ENCODE peak calls at places on chromosomes 7 and 10, in seven cellular contexts. One of them, this sample, is unnamed.

GRCh38 chr7:156071612-156072011 is 259.3 kb upstream of the SHH start:
- DNase-seq in GM23338: no peak
- DNase-seq in fibroblast of lung: no peak
- DNase-seq in HCT116: no peak
- DNase-seq in neural progenitor cell: no peak
- DNase-seq in IMR-90: no peak
- DNase-seq in GM12878: no peak
- DNase-seq in this sample: no peak

GRCh38 chr10:7206407-7207127 is 204.3 kb downstream of the SFMBT2 start:
- DNase-seq in GM23338: no peak
- DNase-seq in neural progenitor cell: no peak
- DNase-seq in GM12878: no peak
- DNase-seq in HCT116: no peak
- DNase-seq in fibroblast of lung: no peak
- DNase-seq in IMR-90: no peak
- DNase-seq in this sample: no peak

GRCh38 chr7:124959676-124960075 is 30.1 kb upstream of the POT1 start:
- DNase-seq in IMR-90: no peak
- DNase-seq in fibroblast of lung: peak
- DNase-seq in GM23338: no peak
- DNase-seq in GM12878: no peak
- DNase-seq in neural progenitor cell: no peak
- DNase-seq in HCT116: no peak
- DNase-seq in this sample: no peak

GRCh38 chr10:69382382-69383117 is 34.2 kb downstream of the TACR2 start:
- DNase-seq in neural progenitor cell: no peak
- DNase-seq in GM23338: no peak
- DNase-seq in fibroblast of lung: peak
- DNase-seq in IMR-90: peak
- DNase-seq in GM12878: no peak
- DNase-seq in HCT116: no peak
- DNase-seq in this sample: no peak

GRCh38 chr7:142916508-142916907 is 17.0 kb downstream of the TRPV5 start:
- DNase-seq in neural progenitor cell: no peak
- DNase-seq in HCT116: no peak
- DNase-seq in IMR-90: no peak
- DNase-seq in GM12878: no peak
- DNase-seq in GM23338: no peak
- DNase-seq in fibroblast of lung: no peak
- DNase-seq in this sample: no peak

GRCh38 chr7:151315038-151315655 is 26.5 kb upstream of the NUB1 start:
- DNase-seq in HCT116: peak
- DNase-seq in GM23338: peak
- DNase-seq in fibroblast of lung: peak
- DNase-seq in GM12878: peak
- DNase-seq in IMR-90: peak
- DNase-seq in neural progenitor cell: peak
- DNase-seq in this sample: peak

GRCh38 chr10:93751832-93752231 is 5.9 kb upstream of the LGI1 start:
- DNase-seq in neural progenitor cell: peak
- DNase-seq in GM12878: no peak
- DNase-seq in HCT116: peak
- DNase-seq in IMR-90: peak
- DNase-seq in fibroblast of lung: peak
- DNase-seq in GM23338: peak
- DNase-seq in this sample: no peak

GRCh38 chr7:48096273-48096672 is 7.2 kb downstream of the UPP1 start:
- DNase-seq in HCT116: no peak
- DNase-seq in GM23338: no peak
- DNase-seq in IMR-90: no peak
- DNase-seq in neural progenitor cell: no peak
- DNase-seq in fibroblast of lung: no peak
- DNase-seq in GM12878: no peak
- DNase-seq in this sample: no peak

GRCh38 chr7:20624666-20625385 is 9.4 kb downstream of the ABCB5 start:
- DNase-seq in HCT116: no peak
- DNase-seq in neural progenitor cell: no peak
- DNase-seq in GM23338: peak
- DNase-seq in IMR-90: no peak
- DNase-seq in GM12878: no peak
- DNase-seq in fibroblast of lung: no peak
- DNase-seq in this sample: no peak

GRCh38 chr10:65769828-65770227 is 1156.0 kb upstream of the LRRTM3 start:
- DNase-seq in GM12878: no peak
- DNase-seq in HCT116: no peak
- DNase-seq in GM23338: no peak
- DNase-seq in neural progenitor cell: no peak
- DNase-seq in IMR-90: no peak
- DNase-seq in fibroblast of lung: peak
- DNase-seq in this sample: no peak

GRCh38 chr7:19692111-19692828 is 16.6 kb downstream of the POLR1F start:
- DNase-seq in neural progenitor cell: no peak
- DNase-seq in fibroblast of lung: no peak
- DNase-seq in GM23338: no peak
- DNase-seq in HCT116: no peak
- DNase-seq in IMR-90: no peak
- DNase-seq in GM12878: no peak
- DNase-seq in this sample: no peak

GRCh38 chr7:70693300-70693689 is 438.6 kb upstream of the GALNT17 start:
- DNase-seq in neural progenitor cell: no peak
- DNase-seq in GM23338: no peak
- DNase-seq in IMR-90: no peak
- DNase-seq in fibroblast of lung: peak
- DNase-seq in GM12878: no peak
- DNase-seq in HCT116: no peak
- DNase-seq in this sample: no peak

GRCh38 chr7:70693690-70694356 is 438.1 kb upstream of the GALNT17 start:
- DNase-seq in GM12878: no peak
- DNase-seq in HCT116: no peak
- DNase-seq in IMR-90: peak
- DNase-seq in GM23338: peak
- DNase-seq in neural progenitor cell: peak
- DNase-seq in fibroblast of lung: peak
- DNase-seq in this sample: peak

GRCh38 chr7:70695804-70696104 is 436.2 kb upstream of the GALNT17 start:
- DNase-seq in GM12878: no peak
- DNase-seq in GM23338: no peak
- DNase-seq in IMR-90: no peak
- DNase-seq in fibroblast of lung: peak
- DNase-seq in HCT116: no peak
- DNase-seq in neural progenitor cell: peak
- DNase-seq in this sample: peak

GRCh38 chr7:70694909-70695803 is 436.8 kb upstream of the GALNT17 start:
- DNase-seq in GM23338: peak
- DNase-seq in IMR-90: peak
- DNase-seq in neural progenitor cell: peak
- DNase-seq in HCT116: no peak
- DNase-seq in GM12878: no peak
- DNase-seq in fibroblast of lung: peak
- DNase-seq in this sample: peak

GRCh38 chr7:70694357-70694908 is 437.5 kb upstream of the GALNT17 start:
- DNase-seq in neural progenitor cell: peak
- DNase-seq in HCT116: no peak
- DNase-seq in GM12878: no peak
- DNase-seq in GM23338: peak
- DNase-seq in fibroblast of lung: peak
- DNase-seq in IMR-90: peak
- DNase-seq in this sample: peak
- H2AFZ ChIP-seq in neural progenitor cell: no peak
- H2AFZ ChIP-seq in HCT116: no peak
- H2AFZ ChIP-seq in GM12878: peak
- H2AFZ ChIP-seq in GM23338: no peak
- H2AFZ ChIP-seq in fibroblast of lung: peak
- H2AFZ ChIP-seq in IMR-90: peak
- H2AFZ ChIP-seq in this sample: peak

DNA sequence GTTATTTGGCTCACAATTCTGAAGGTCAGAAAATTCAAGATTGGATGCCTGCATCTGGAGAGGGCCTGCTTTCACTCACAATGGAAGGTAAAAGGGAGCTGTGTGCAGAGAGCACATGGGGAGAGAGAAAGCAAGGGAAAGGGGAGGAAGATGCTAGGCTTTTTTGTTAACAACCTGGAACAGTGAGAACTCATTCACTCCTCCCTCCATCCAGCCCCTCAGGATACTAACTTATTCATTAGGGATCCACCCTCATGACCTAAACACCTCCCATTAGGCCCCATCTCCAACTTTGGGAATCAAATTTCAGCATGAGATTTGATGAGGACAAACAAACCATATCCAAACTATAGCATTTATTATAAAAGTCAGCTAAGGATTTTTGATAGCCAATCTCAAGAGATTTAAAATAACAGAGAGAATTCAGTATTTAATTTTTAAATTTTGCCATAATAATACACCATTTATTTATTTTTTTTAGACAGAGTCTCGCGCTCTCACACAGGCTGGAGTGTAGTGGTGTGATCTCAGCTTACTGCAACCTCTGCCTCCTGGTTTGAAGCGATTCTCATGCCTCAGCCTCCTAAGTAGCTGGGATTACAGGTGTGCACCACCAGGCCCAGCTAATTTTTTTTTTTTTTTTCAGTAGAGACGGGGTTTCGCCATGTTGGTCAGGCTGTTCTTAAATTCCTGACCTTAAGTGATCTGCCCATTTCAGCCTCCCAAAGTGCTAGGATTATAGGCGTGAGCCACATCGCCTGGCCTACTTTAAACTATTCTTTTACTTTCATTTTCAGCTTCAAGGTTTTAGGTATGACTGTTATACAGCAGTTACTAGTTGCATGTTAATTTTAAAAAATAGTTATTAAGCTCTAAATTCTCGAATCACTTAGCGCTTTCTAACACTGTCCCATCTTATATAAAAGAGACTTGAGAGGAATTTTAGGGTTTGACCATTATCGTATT is 20.3 kb upstream of the ETV1 start:
- DNase-seq in GM23338: peak
- DNase-seq in neural progenitor cell: no peak
- DNase-seq in GM12878: no peak
- DNase-seq in fibroblast of lung: no peak
- DNase-seq in IMR-90: no peak
- DNase-seq in HCT116: no peak
- DNase-seq in this sample: no peak
- H3K4me3 ChIP-seq in GM23338: no peak
- H3K4me3 ChIP-seq in neural progenitor cell: no peak
- H3K4me3 ChIP-seq in GM12878: no peak
- H3K4me3 ChIP-seq in fibroblast of lung: no peak
- H3K4me3 ChIP-seq in IMR-90: no peak
- H3K4me3 ChIP-seq in HCT116: no peak
- H3K4me3 ChIP-seq in this sample: no peak

GRCh38 chr7:4749798-4750197 is 25.6 kb upstream of the AP5Z1 start:
- DNase-seq in fibroblast of lung: no peak
- DNase-seq in neural progenitor cell: no peak
- DNase-seq in IMR-90: no peak
- DNase-seq in HCT116: no peak
- DNase-seq in GM23338: no peak
- DNase-seq in GM12878: no peak
- DNase-seq in this sample: no peak

GRCh38 chr7:4751398-4751947 is 23.9 kb upstream of the AP5Z1 start:
- DNase-seq in fibroblast of lung: no peak
- DNase-seq in HCT116: no peak
- DNase-seq in IMR-90: no peak
- DNase-seq in GM12878: no peak
- DNase-seq in GM23338: no peak
- DNase-seq in neural progenitor cell: no peak
- DNase-seq in this sample: no peak

GRCh38 chr7:4755045-4755444 is 20.4 kb upstream of the AP5Z1 start:
- DNase-seq in IMR-90: no peak
- DNase-seq in GM23338: no peak
- DNase-seq in GM12878: no peak
- DNase-seq in fibroblast of lung: no peak
- DNase-seq in neural progenitor cell: no peak
- DNase-seq in HCT116: no peak
- DNase-seq in this sample: no peak

GRCh38 chr7:4754433-4755010 is 20.9 kb upstream of the AP5Z1 start:
- DNase-seq in GM23338: no peak
- DNase-seq in GM12878: no peak
- DNase-seq in fibroblast of lung: no peak
- DNase-seq in HCT116: no peak
- DNase-seq in neural progenitor cell: no peak
- DNase-seq in IMR-90: no peak
- DNase-seq in this sample: no peak

DNA sequence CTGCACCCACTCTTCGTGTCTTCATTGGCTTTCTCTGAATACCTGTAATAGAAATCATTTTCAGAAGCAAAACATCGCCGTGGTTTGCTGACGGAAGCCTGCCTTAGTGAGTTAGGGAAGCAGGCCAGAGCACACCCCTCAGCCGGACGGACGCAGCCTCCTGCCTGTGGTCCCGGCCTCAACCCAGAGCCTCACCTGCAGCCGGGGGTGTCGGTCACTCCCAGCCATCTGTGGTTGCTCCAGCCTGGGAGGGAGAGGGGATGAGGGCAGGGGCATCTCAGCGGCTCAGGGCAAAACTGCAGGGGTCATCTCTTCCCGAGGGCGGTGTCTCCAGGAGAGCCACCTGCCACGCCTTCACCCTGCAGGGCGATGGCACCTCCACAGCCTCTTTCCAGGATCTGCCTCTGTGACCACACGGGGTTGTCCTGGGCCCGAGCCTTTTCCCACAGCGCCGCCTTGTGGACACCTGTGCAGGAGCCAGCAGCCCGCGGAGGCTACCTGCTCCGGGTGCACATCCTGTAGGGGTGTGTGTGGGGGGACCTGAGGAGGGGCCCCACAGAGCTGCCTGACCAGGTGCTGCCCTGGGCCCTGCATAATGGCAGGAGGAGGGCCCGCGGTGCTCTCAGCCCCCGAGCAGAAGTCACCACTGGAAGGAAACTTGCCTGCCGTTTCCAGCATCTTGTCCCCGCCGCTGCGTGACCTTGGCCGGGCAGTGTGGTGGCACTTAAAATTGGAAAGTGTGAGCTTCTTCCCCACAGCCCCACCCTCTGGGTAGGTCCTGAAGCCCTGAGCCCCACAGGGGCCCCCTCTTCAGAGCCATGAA is 21.6 kb upstream of the AP5Z1 start:
- DNase-seq in neural progenitor cell: peak
- DNase-seq in fibroblast of lung: peak
- DNase-seq in HCT116: peak
- DNase-seq in GM12878: no peak
- DNase-seq in IMR-90: peak
- DNase-seq in GM23338: peak
- DNase-seq in this sample: peak
- H2AFZ ChIP-seq in neural progenitor cell: no peak
- H2AFZ ChIP-seq in fibroblast of lung: no peak
- H2AFZ ChIP-seq in HCT116: no peak
- H2AFZ ChIP-seq in GM12878: no peak
- H2AFZ ChIP-seq in IMR-90: no peak
- H2AFZ ChIP-seq in GM23338: no peak
- H2AFZ ChIP-seq in this sample: no peak

GRCh38 chr7:27141591-27142561 is 1.6 kb downstream of the HOXA5 start:
- DNase-seq in GM12878: no peak
- DNase-seq in fibroblast of lung: peak
- DNase-seq in HCT116: no peak
- DNase-seq in neural progenitor cell: peak
- DNase-seq in GM23338: peak
- DNase-seq in IMR-90: no peak
- DNase-seq in this sample: no peak
- H3K4me3 ChIP-seq in GM12878: no peak
- H3K4me3 ChIP-seq in fibroblast of lung: peak
- H3K4me3 ChIP-seq in HCT116: no peak
- H3K4me3 ChIP-seq in neural progenitor cell: no peak
- H3K4me3 ChIP-seq in GM23338: peak
- H3K4me3 ChIP-seq in IMR-90: peak
- H3K4me3 ChIP-seq in this sample: no peak

GRCh38 chr10:29535012-29535777 is 99.6 kb downstream of the SVIL start:
- DNase-seq in GM23338: peak
- DNase-seq in HCT116: peak
- DNase-seq in GM12878: no peak
- DNase-seq in IMR-90: peak
- DNase-seq in fibroblast of lung: peak
- DNase-seq in neural progenitor cell: peak
- DNase-seq in this sample: no peak
- H2AFZ ChIP-seq in GM23338: no peak
- H2AFZ ChIP-seq in HCT116: no peak
- H2AFZ ChIP-seq in GM12878: no peak
- H2AFZ ChIP-seq in IMR-90: peak
- H2AFZ ChIP-seq in fibroblast of lung: no peak
- H2AFZ ChIP-seq in neural progenitor cell: no peak
- H2AFZ ChIP-seq in this sample: no peak

This sample was measured in MM.1S.